ENCODE peak calls at places on chromosomes 11 and 22, in nine cellular contexts. P is GM23248; O is foreskin fibroblast; Q is brain microvascular endothelial cell; X is choroid plexus epithelial cell; M is Peyer's patch; C is CD8-positive, alpha-beta T cell; W is kidney; Y is vagina. K is an unnamed sample.

GRCh38 chr11:107973641-107974040 is 35.1 kb upstream of the CUL5 start:
- DNase-seq in X (no peak), O (no peak), Y (no peak), Q (no peak), C (no peak), W (no peak), P (no peak), M (no peak), K (no peak)

GRCh38 chr11:80441821-80442220 is 1001.0 kb upstream of the TENM4 start:
- DNase-seq in X (peak), C (no peak), Q (peak), Y (no peak), W (no peak), P (no peak), O (no peak), M (no peak), K (no peak)

GRCh38 chr11:125072210-125072960 is 9.3 kb downstream of the SLC37A2 start:
- DNase-seq in P (no peak), X (no peak), M (no peak), C (no peak), O (no peak), W (no peak), Y (no peak), Q (no peak), K (no peak)

GRCh38 chr11:134565343-134565891 is 153.4 kb upstream of the B3GAT1 start:
- DNase-seq in M (no peak), C (no peak), W (no peak), X (no peak), O (no peak), Q (no peak), P (no peak), Y (peak), K (no peak)

GRCh38 chr11:69667619-69668604 is 7.2 kb downstream of the LTO1 start:
- DNase-seq in Q (no peak), O (no peak), W (no peak), C (no peak), Y (no peak), P (no peak), M (peak), X (no peak), K (no peak)

GRCh38 chr22:29830585-29830984 is 7.5 kb downstream of the ASCC2 start:
- DNase-seq in P (no peak), C (no peak), O (peak), W (no peak), Q (no peak), X (no peak), M (no peak), Y (no peak), K (no peak)

GRCh38 chr11:36364551-36364950 is 68.5 kb downstream of the PRR5L start:
- DNase-seq in Y (no peak), X (no peak), C (no peak), O (no peak), W (no peak), M (no peak), Q (no peak), P (peak), K (no peak)

GRCh38 chr22:20955548-20955947 is 11.5 kb upstream of the AIFM3 start:
- DNase-seq in C (no peak), Y (no peak), Q (no peak), M (peak), W (no peak), O (peak), X (no peak), P (no peak), K (no peak)

GRCh38 chr22:19148417-19149046 is 1.6 kb downstream of the GSC2 start:
- DNase-seq in X (no peak), W (no peak), C (no peak), P (no peak), Q (no peak), O (no peak), Y (no peak), M (no peak), K (no peak)

GRCh38 chr11:67470337-67471002 is 1.4 kb upstream of the TMEM134 start:
- DNase-seq in O (no peak), Q (no peak), P (no peak), Y (no peak), C (no peak), X (no peak), W (no peak), M (no peak), K (no peak)

GRCh38 chr22:39318507-39319283 is 728 bp downstream of the RPL3 start:
- DNase-seq in W (no peak), Y (no peak), O (no peak), P (peak), X (peak), Q (peak), C (no peak), M (peak), K (no peak)

GRCh38 chr11:46917109-46918086 is 952 bp downstream of the LRP4 start:
- DNase-seq in X (no peak), M (peak), W (no peak), Q (no peak), C (no peak), Y (no peak), P (peak), O (peak), K (no peak)

DNA sequence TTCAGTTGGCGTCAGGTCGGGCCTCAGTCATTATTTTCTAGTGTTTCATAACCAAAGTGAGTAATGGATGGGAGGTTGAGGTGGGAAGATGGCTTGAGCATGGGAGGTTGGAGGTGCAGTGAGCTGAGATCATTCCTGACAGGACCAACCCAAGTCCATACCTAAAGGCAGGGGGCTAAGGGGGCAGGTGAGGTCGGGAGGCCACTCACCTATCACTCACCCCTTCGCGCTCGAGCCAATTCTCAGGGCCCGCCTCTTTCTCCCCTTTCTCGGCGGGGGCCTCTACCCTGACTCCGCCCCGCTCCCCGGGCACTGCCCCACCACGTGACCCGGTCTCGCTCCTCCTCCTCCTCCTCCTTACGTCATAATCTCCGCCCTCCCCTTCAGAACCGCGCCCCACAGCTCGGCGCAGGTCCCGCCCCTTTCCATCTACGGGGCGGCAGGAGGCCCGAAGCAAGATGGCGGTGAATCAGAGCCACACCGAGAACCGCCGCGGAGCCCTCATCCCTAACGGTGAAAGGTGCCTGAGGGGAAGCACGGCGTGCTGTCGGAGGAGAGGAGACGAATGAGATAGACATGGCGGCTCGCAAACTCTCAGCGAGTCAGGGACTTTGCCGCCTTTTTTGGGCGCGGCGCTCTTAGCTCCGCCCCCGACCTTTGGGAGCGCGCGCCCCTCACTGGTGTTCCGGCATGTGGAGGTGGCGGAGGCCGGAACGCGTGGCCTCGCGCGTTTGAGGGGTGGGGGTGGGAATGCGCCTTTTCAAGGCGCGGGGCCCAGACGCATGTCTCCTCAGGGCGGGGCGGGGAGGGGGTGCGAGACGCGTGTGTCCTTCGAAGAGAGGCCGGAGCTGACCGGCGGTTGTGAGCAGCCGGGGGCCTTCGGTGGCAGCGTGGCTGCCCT is at the start of gene WBP2NL:
- DNase-seq in O (peak), P (peak), C (peak), W (peak), Q (peak), M (peak), Y (no peak), X (peak), K (peak)
- H3K4me3 ChIP-seq in O (peak), P (peak), C (peak), W (peak), Q (peak), M (peak), Y (peak), X (peak), K (peak)

DNA sequence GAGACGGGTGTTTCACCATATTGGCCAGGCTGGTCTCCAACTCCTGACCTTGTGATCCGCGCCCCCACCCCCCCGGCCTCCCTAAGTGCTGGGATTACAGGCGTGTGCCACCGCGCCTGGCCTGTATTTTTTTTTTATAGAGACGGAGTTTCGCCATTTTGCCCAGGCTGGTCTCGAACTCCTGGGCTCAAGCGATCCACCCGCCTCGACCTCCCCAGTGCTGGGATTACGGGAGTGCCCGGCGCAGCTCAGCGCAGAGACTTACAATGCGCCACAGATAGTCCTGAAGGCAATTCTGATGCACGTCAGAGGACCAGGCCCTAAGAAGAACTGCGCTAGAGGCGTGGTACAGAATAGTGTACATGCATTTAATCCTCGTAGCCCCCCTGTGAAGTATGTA is 587 bp upstream of the VPS51 start:
- DNase-seq in W (no peak), M (no peak), Y (no peak), Q (no peak), C (no peak), X (no peak), P (no peak), O (no peak), K (no peak)
- H3K4me3 ChIP-seq in W (peak), M (no peak), Y (peak), Q (peak), C (no peak), X (peak), P (peak), O (peak), K (peak)

DNA sequence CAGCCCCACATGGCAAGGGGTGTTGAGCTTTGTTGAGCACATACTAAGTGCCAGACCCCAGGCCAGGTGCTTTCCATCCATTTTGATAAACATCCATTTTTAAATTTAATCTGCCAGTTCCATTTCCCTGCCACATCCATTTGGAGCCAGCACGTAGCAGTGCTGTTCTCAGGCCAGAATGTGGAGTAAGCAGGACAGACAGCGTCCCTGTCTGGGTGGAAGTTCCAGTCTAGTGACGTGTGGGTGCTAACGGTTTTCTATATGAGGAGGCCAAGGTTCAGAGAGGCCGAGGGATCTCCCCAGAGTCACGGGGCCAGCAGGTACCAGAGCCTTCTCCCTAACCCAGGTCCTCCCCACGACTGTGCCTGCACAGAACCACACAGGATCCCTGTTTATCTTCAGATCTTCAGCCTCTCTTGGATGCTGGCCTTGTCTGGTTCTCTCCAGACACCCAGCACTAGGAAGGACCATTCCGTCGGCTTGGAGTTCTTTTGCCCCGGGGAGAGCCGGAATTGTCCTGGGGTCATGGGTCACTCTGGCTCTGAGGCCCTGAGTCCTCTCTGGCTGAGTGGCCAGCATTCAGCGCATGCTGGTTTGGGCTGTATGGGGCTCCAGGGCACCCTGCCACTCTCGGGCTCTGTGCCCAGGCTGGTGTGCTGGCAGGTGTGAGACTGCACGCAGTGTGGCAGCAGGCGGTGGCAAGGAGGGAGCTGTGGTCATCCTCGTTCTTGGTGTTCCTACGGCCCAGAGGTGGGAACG is 63.6 kb upstream of the PPARA start:
- DNase-seq in C (no peak), P (peak), X (no peak), M (peak), Y (no peak), W (peak), O (peak), Q (no peak), K (no peak)
- H3K4me3 ChIP-seq in C (no peak), P (peak), X (no peak), M (no peak), Y (peak), W (no peak), O (peak), Q (no peak), K (no peak)

GRCh38 chr11:57648791-57649735 is 649 bp downstream of the YPEL4 start:
- DNase-seq in O (peak), Y (no peak), M (no peak), P (peak), Q (no peak), C (no peak), W (peak), X (no peak), K (no peak)

GRCh38 chr11:57649826-57650738 is at the start of gene YPEL4:
- DNase-seq in P (peak), Y (no peak), O (peak), X (peak), C (peak), M (peak), W (peak), Q (peak), K (peak)

GRCh38 chr11:57646756-57647303 is 2.9 kb downstream of the YPEL4 start:
- DNase-seq in Y (no peak), P (no peak), W (no peak), Q (no peak), M (no peak), X (no peak), O (peak), C (no peak), K (no peak)

GRCh38 chr11:57647368-57647767 is 2.3 kb downstream of the YPEL4 start:
- DNase-seq in W (no peak), M (no peak), Q (no peak), P (peak), O (peak), C (no peak), Y (no peak), X (no peak), K (no peak)

DNA sequence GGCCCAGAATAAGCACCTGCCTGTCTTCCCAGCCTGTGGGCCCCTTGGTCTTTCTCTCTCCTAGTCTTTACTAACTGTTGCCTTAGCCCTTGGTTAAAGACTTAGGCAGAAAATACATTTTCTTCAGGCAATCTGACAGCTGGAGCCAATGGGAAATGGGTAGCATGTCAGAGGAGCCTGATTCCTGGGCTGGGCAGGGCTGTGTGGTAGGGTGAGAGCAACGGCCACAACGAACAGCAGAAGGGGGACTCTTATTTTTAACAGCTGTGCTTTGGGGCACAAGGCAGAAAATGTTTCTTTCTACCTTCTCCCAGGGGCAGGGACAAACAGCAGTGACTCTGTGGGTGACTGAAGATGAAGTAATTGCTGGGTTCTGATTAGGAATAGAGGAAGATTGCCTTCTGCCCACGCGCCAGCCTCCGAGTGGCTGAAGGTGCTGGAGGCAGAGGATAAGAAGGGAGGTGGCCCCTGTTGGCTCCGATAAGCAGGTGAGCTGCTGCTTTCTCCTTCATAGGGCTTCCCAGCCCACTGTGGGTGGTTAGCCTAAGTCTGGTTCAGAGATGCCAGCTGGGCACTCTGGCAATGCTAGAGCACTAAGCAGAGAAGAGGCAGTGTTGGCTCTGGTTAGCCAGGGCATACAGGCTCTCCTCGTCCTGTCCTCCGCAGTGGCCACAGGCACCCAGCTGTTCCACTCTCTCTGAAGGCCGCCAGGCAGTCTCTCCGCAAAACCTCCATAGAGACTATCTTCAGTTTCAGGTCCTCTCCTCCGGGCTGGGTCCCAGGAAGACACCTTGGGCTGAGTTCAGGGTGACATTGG is 1.5 kb downstream of the YPEL4 start:
- DNase-seq in C (no peak), O (peak), M (no peak), P (peak), Q (no peak), W (peak), X (no peak), Y (no peak), K (no peak)
- H3K4me3 ChIP-seq in C (no peak), O (peak), M (no peak), P (peak), Q (no peak), W (no peak), X (peak), Y (peak), K (peak)

GRCh38 chr11:75429902-75430691 is 2.9 kb downstream of the KLHL35 start:
- DNase-seq in O (peak), C (peak), Q (peak), Y (no peak), P (peak), W (peak), X (peak), M (peak), K (no peak)
- H3K4me3 ChIP-seq in O (peak), C (peak), Q (peak), Y (peak), P (peak), W (no peak), X (peak), M (peak), K (peak)

GRCh38 chr22:38243007-38243775 is 29.6 kb downstream of the TMEM184B start:
- DNase-seq in Y (no peak), M (peak), O (peak), W (no peak), X (peak), C (no peak), Q (peak), P (no peak), K (peak)
- H3K4me3 ChIP-seq in Y (no peak), M (no peak), O (no peak), W (no peak), X (no peak), C (no peak), Q (no peak), P (no peak), K (no peak)

GRCh38 chr11:2139118-2139490 is at the start of gene IGF2:
- DNase-seq in Y (no peak), M (no peak), P (no peak), X (no peak), W (peak), C (no peak), Q (no peak), O (peak), K (no peak)

GRCh38 chr11:2142300-2142759 is 3.1 kb upstream of the IGF2 start:
- DNase-seq in Y (no peak), P (peak), C (no peak), O (peak), X (peak), W (no peak), M (no peak), Q (no peak), K (no peak)

GRCh38 chr11:2139691-2140337 is 625 bp upstream of the IGF2 start:
- DNase-seq in M (no peak), C (no peak), W (peak), Y (no peak), X (no peak), Q (no peak), O (peak), P (no peak), K (no peak)

GRCh38 chr11:2142762-2143202 is 3.6 kb upstream of the IGF2 start:
- DNase-seq in Q (peak), X (no peak), M (no peak), P (peak), C (no peak), O (peak), W (no peak), Y (no peak), K (no peak)

DNA sequence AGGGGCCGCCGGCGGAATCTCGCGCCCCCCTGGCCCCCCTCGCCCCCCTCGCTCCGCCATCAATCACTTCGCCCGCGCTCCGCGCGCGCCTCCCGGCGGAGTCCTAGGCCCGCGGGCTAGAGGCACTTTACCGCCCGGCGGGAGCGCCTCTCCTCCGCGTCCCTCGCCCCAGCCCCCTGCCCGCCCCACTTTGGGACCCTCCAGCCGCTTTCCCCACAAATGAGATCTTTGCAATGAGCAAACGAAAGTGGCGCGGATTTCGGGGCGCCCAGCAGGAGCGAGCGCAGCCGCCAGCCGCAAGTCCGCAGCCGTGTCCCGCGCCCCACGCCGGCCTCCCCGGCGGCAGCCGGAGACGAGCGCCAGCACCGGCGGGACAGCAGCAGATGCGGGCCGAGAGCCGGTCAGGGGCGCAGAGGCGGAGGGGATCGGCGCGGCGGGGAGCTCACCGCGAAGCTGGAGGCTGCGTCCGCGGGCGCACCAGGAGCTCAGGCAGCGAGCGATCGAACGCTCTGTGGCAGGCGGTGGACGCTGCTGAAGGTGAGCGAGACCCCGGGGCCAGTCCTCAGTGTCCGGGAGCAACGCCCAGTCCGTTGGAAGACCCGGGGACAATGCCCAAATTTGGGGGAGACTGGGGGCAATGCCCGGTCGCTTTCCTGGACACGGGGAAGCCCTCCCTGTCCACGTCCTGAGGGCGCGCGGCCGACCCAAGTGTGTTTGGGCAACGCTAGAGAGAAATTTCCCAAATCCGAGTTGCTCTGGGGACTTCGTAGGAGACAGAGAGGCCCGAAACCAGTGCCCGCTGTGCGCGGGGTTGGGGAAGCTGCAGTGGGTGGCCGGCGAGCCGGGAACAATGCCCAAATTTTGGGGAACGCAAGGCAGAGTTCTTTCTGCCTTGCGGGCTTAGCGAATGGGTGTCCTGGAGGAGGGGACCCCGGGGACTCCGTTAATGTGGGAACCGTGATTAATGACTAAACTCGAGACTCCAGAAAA is 1.5 kb upstream of the IGF2 start:
- DNase-seq in Y (no peak), C (no peak), O (peak), M (no peak), P (no peak), Q (no peak), X (no peak), W (peak), K (no peak)
- H3K4me3 ChIP-seq in Y (peak), C (no peak), O (no peak), M (no peak), P (no peak), Q (no peak), X (no peak), W (no peak), K (peak)

GRCh38 chr11:111541209-111542061 is 915 bp downstream of the LAYN start:
- DNase-seq in Y (no peak), C (no peak), Q (peak), X (peak), O (peak), P (peak), M (no peak), W (peak), K (peak)
- H3K4me3 ChIP-seq in Y (peak), C (peak), Q (peak), X (peak), O (peak), P (peak), M (peak), W (peak), K (peak)